ENCODE peak calls at places on chromosomes 16 and 17, in seven cellular contexts. W is A549, A is fibroblast of pulmonary artery, Q is psoas muscle, R is H1, M is endodermal cell, L is lower lobe of right lung. X is an unnamed sample.

GRCh38 chr16:48687421-48688038 is 77.5 kb upstream of the N4BP1 start:
- DNase-seq in W (peak), A (peak), Q (peak), R (peak), M (peak), L (peak), X (peak)

GRCh38 chr16:55661842-55662479 is 6.2 kb downstream of the SLC6A2 start:
- DNase-seq in W (no peak), A (no peak), Q (no peak), R (no peak), M (no peak), L (no peak), X (no peak)

GRCh38 chr17:74451557-74451956 is 14.9 kb upstream of the CD300A start:
- DNase-seq in W (no peak), A (no peak), Q (no peak), R (no peak), M (no peak), L (no peak), X (no peak)

GRCh38 chr17:64219571-64219970 is 43.5 kb downstream of the TEX2 start:
- DNase-seq in W (no peak), A (no peak), Q (no peak), R (no peak), M (no peak), L (no peak), X (no peak)

GRCh38 chr17:12342609-12343248 is 322.1 kb downstream of the MAP2K4 start:
- DNase-seq in W (peak), A (peak), Q (no peak), R (peak), M (peak), L (no peak), X (peak)

GRCh38 chr16:745739-746138 is 4.9 kb upstream of the CIAO3 start:
- DNase-seq in W (no peak), A (no peak), Q (no peak), R (peak), M (peak), L (no peak), X (peak)

GRCh38 chr16:24689128-24689527 is 40.3 kb upstream of the TNRC6A start:
- DNase-seq in W (peak), A (peak), Q (peak), R (no peak), M (peak), L (no peak), X (peak)

GRCh38 chr17:6713130-6713917 is at the start of gene SLC13A5:
- DNase-seq in W (peak), A (peak), Q (peak), R (peak), M (peak), L (no peak), X (peak)

GRCh38 chr16:10575506-10576130 is 4.8 kb downstream of the EMP2 start:
- DNase-seq in W (no peak), A (peak), Q (no peak), R (no peak), M (no peak), L (no peak), X (no peak)

GRCh38 chr17:79854080-79854861 is 15.0 kb upstream of the CBX4 start:
- DNase-seq in W (no peak), A (no peak), Q (no peak), R (no peak), M (no peak), L (no peak), X (no peak)

GRCh38 chr17:40445769-40446468 is 2.7 kb downstream of the IGFBP4 start:
- DNase-seq in W (peak), A (peak), Q (no peak), R (no peak), M (no peak), L (no peak), X (no peak)
- TF ChIP-seq CTCF in W (no peak), A (peak), Q (no peak), R (no peak), M (peak), L (no peak), X (peak)

GRCh38 chr17:17839792-17840707 is 3.3 kb upstream of the SREBF1 start:
- DNase-seq in W (peak), A (peak), Q (peak), R (peak), M (peak), L (peak), X (peak)

GRCh38 chr17:17840751-17841591 is 4.2 kb upstream of the SREBF1 start:
- DNase-seq in W (no peak), A (peak), Q (no peak), R (no peak), M (peak), L (no peak), X (peak)

GRCh38 chr17:17842111-17842876 is 5.5 kb upstream of the SREBF1 start:
- DNase-seq in W (no peak), A (no peak), Q (no peak), R (no peak), M (peak), L (no peak), X (no peak)

GRCh38 chr17:17843096-17843495 is 6.3 kb upstream of the SREBF1 start:
- DNase-seq in W (no peak), A (no peak), Q (no peak), R (no peak), M (peak), L (no peak), X (no peak)

GRCh38 chr17:17841620-17842025 is 4.8 kb upstream of the SREBF1 start:
- DNase-seq in W (no peak), A (no peak), Q (peak), R (no peak), M (peak), L (peak), X (no peak)
- TF ChIP-seq CTCF in W (no peak), A (no peak), Q (no peak), R (no peak), M (no peak), L (no peak), X (no peak)

DNA sequence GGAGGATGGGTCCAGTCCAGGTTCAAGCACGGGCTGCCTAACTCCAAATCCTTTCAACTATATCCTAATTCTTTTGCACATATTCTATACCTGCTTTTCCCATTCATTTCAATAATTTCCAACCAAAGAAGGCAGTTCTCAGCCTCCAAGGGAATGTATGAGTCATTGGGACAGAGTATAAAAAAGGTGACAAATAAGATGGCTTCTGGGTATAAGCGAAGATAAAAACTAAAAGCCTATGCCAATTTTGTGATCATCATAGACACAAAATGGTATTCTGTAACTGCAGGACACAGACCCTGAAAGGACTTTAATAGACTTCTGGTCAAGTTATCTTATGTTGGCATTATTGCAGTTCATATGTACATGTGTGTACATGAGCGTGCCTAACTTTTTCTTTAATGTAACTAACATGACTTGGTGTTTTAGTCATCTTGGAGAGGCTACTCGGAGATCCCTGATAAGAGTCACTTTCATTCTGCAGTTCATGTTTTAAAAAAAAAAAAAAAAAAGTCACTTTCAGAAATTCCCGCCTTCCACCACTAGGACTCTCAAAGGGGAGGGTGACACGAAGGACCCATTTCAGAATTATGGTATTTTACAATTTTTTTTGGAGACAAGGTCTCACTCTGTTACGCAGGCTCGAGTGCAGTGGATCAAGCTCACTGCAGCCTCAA is 17.3 kb downstream of the COG1 start:
- DNase-seq in W (no peak), A (peak), Q (no peak), R (no peak), M (no peak), L (no peak), X (no peak)
- TF ChIP-seq CTCF in W (peak), A (peak), Q (peak), R (no peak), M (peak), L (peak), X (peak)

DNA sequence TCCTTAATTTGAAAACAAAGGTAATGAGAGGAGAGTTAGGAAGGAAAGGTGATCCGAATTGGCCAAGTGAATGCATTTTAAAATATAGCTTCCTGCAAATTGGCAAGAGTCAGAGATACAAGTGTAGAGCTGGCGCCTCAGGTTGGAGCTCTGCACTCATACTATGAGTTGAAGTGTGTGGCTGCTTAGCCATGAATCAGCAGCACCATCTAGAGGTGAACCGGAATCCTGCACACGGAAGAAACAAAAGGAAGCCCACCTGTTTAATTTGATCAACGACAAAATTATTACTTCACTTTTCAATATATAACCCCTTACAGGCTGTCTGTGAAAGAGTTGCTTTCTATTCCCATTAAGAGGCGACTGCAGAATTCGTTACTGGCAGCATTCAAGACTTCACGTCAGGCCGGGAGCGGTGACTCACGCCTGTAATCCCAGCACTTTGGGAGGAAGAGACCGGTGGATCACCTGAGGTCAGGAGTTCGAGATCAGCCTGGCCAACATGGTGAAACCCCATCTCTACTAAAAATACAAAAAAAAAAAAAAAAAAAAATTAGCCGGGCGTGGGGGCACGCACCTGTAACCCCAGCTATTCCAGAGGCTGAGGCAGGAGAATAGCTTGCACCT is 1253.7 kb upstream of the CDH8 start:
- DNase-seq in W (peak), A (peak), Q (no peak), R (peak), M (peak), L (no peak), X (peak)
- TF ChIP-seq CTCF in W (peak), A (peak), Q (peak), R (peak), M (peak), L (peak), X (peak)

GRCh38 chr16:87636050-87636684 is 33.9 kb downstream of the JPH3 start:
- DNase-seq in W (peak), A (peak), Q (peak), R (peak), M (peak), L (peak), X (peak)
- TF ChIP-seq CTCF in W (peak), A (peak), Q (peak), R (peak), M (peak), L (peak), X (peak)

GRCh38 chr17:50048988-50049387 is 6.9 kb upstream of the ITGA3 start:
- DNase-seq in W (no peak), A (no peak), Q (no peak), R (no peak), M (no peak), L (no peak), X (no peak)

GRCh38 chr17:50049636-50050035 is 6.3 kb upstream of the ITGA3 start:
- DNase-seq in W (peak), A (no peak), Q (no peak), R (no peak), M (peak), L (no peak), X (no peak)

GRCh38 chr17:50051606-50052005 is 4.3 kb upstream of the ITGA3 start:
- DNase-seq in W (no peak), A (no peak), Q (no peak), R (no peak), M (no peak), L (no peak), X (no peak)

GRCh38 chr17:50051082-50051576 is 4.8 kb upstream of the ITGA3 start:
- DNase-seq in W (peak), A (peak), Q (no peak), R (no peak), M (peak), L (no peak), X (no peak)

GRCh38 chr17:50050431-50051032 is 5.4 kb upstream of the ITGA3 start:
- DNase-seq in W (no peak), A (no peak), Q (no peak), R (no peak), M (peak), L (no peak), X (no peak)
- TF ChIP-seq CTCF in W (peak), A (no peak), Q (no peak), R (no peak), M (no peak), L (no peak), X (no peak)

GRCh38 chr17:77728022-77728671 is 230.4 kb upstream of the TNRC6C start:
- DNase-seq in W (peak), A (no peak), Q (peak), R (peak), M (peak), L (no peak), X (no peak)
- TF ChIP-seq CTCF in W (no peak), A (no peak), Q (peak), R (peak), M (peak), L (no peak), X (no peak)

GRCh38 chr16:78744099-78744498 is 644.6 kb downstream of the WWOX start:
- DNase-seq in W (no peak), A (no peak), Q (no peak), R (no peak), M (no peak), L (no peak), X (no peak)
- TF ChIP-seq CTCF in W (no peak), A (no peak), Q (no peak), R (no peak), M (no peak), L (no peak), X (no peak)

GRCh38 chr17:42555122-42555622 is 2.4 kb downstream of the HSD17B1 start:
- DNase-seq in W (no peak), A (no peak), Q (no peak), R (no peak), M (no peak), L (no peak), X (no peak)

GRCh38 chr17:42559076-42559475 is 2.9 kb upstream of the COASY start:
- DNase-seq in W (no peak), A (no peak), Q (no peak), R (no peak), M (no peak), L (no peak), X (no peak)

GRCh38 chr17:42553161-42553818 is 567 bp downstream of the HSD17B1 start:
- DNase-seq in W (peak), A (peak), Q (no peak), R (no peak), M (peak), L (no peak), X (no peak)

GRCh38 chr17:42553866-42554249 is 1.1 kb downstream of the HSD17B1 start:
- DNase-seq in W (no peak), A (no peak), Q (no peak), R (no peak), M (no peak), L (no peak), X (no peak)

DNA sequence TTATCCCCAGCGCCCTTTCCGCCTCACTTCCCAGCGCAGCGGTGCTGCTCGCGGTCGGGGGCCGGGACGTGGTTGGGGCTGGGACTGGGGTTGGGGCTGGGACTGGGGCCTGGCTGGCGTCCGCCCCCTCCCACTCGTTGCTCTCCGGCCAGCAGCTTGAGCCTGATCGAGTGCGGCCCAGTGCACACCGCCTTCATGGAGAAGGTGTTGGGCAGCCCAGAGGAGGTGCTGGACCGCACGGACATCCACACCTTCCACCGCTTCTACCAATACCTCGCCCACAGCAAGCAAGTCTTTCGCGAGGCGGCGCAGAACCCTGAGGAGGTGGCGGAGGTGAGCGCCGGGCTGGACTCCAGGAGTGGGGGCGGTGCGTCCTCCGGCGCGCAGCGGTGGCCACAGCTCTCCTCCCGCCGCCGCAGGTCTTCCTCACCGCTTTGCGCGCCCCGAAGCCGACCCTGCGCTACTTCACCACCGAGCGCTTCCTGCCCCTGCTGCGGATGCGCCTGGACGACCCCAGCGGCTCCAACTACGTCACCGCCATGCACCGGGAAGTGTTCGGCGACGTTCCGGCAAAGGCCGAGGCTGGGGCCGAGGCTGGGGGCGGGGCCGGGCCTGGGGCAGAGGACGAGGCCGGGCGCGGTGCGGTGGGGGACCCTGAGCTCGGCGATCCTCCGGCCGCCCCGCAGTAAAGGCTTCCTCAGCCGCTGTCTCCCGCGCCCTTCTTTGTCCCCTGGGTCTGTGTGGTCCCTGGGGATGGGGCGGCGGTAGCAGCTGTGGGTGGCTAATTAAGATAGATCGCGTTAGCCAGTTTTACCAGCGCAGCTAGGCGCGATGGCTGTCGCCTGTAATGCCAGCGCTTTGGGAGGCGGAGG is 1.8 kb downstream of the HSD17B1 start:
- DNase-seq in W (peak), A (peak), Q (peak), R (peak), M (peak), L (peak), X (peak)
- TF ChIP-seq CTCF in W (no peak), A (no peak), Q (no peak), R (no peak), M (no peak), L (no peak), X (no peak)

DNA sequence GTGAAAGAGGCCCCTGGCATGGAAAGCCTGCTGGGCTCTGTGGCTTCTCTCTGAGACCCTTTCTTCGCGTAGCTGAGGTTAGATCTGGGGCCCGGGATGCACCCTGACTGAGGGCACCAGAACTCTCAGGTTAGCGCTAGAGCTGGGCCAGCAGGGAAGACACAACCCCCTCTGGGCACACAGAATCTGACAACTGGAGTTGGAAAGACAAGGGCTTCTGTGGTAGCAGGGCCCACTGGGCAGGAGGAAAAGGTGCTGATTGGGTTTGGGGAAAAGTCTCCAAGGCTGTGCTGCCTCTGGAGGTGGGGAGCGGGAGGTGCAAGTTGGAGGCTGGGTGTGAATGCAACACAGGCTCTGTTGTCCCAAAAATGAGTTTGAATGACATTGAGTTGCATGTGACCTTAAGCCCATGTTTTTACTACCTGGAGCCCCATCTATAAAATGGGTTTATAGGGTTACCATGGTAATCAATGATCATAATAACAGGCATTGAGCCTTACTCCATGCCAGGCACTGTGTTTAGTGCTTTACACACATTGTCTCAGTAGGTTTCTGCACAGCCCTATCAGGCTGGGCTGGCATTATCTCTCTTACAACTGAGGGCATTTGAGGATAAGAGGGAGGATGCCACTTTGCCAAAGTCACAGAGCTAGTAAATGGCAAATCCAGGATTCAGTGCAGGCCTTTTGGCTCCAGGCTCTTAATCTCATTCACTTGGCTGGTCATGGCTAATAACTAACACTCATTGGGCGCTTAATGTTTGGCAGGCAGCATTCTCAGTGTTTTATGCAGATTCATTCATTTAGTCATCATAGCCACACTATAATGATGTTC is 9.5 kb upstream of the IGFBP4 start:
- DNase-seq in W (no peak), A (peak), Q (no peak), R (peak), M (peak), L (no peak), X (peak)
- TF ChIP-seq CTCF in W (peak), A (peak), Q (peak), R (peak), M (peak), L (peak), X (peak)

X was measured in endothelial cell.